ENCODE peak calls at places on chromosome 14, in six cellular contexts. D is AG09309, N is activated B cell treated with CpG ODN at 0.5 μM for 24 hours, X is foreskin fibroblast, T is osteocyte, C is H9. J is an unnamed sample.

GRCh38 chr14:61841145-61841544 is 78.9 kb downstream of the SNAPC1 start:
- DNase-seq in D (no peak), N (no peak), X (peak; percentile 20), T (no peak), C (no peak), J (no peak)

GRCh38 chr14:91317381-91318313 is 73.1 kb upstream of the GPR68 start:
- DNase-seq in D (no peak), N (peak; percentile 62), X (no peak), T (no peak), C (no peak), J (no peak)

GRCh38 chr14:21382886-21383847 is 652 bp downstream of the SUPT16H start:
- DNase-seq in D (no peak), N (peak; percentile 27), X (peak; percentile 64), T (no peak), C (no peak), J (peak; percentile 57)

GRCh38 chr14:97306785-97307246 is 509.6 kb downstream of the VRK1 start:
- DNase-seq in D (no peak), N (no peak), X (no peak), T (no peak), C (no peak), J (no peak)

GRCh38 chr14:91258021-91258618 is 13.6 kb upstream of the GPR68 start:
- DNase-seq in D (peak; percentile 57), N (no peak), X (peak; percentile 24), T (no peak), C (no peak), J (no peak)

GRCh38 chr14:86938356-86938755 is 1054.6 kb downstream of the GALC start:
- DNase-seq in D (no peak), N (no peak), X (no peak), T (no peak), C (no peak), J (no peak)

GRCh38 chr14:75702606-75703261 is 41.7 kb downstream of the TTLL5 start:
- DNase-seq in D (no peak), N (no peak), X (peak; percentile 9), T (no peak), C (no peak), J (no peak)

GRCh38 chr14:49971156-49972141 is 78.6 kb downstream of the ARF6 start:
- DNase-seq in D (no peak), N (no peak), X (peak; percentile 81), T (no peak), C (no peak), J (no peak)

GRCh38 chr14:101844219-101844618 is 82.7 kb downstream of the PPP2R5C start:
- DNase-seq in D (no peak), N (no peak), X (no peak), T (no peak), C (no peak), J (no peak)

GRCh38 chr14:37340353-37340752 is 142.6 kb downstream of the MIPOL1 start:
- DNase-seq in D (no peak), N (no peak), X (no peak), T (no peak), C (no peak), J (no peak)
- TF ChIP-seq CTCF in D (no peak), N (no peak), X (no peak), T (no peak), C (peak; percentile 48), J (no peak)

GRCh38 chr14:23319746-23320583 is 1.3 kb upstream of the PABPN1 start:
- DNase-seq in D (no peak), N (no peak), X (no peak), T (no peak), C (no peak), J (no peak)

GRCh38 chr14:23322568-23323517 is 1.6 kb downstream of the PABPN1 start:
- DNase-seq in D (no peak), N (no peak), X (no peak), T (no peak), C (no peak), J (no peak)

GRCh38 chr14:23323838-23324454 is 2.7 kb downstream of the PABPN1 start:
- DNase-seq in D (no peak), N (no peak), X (no peak), T (no peak), C (no peak), J (no peak)

GRCh38 chr14:23320584-23321571 is at the start of gene PABPN1:
- DNase-seq in D (peak; percentile 100), N (peak; percentile 89), X (peak; percentile 100), T (peak; percentile 99), C (peak; percentile 100), J (peak; percentile 96)

GRCh38 chr14:23321572-23322547 is 603 bp downstream of the PABPN1 start:
- DNase-seq in D (no peak), N (no peak), X (peak; percentile 79), T (peak; percentile 88), C (no peak), J (peak; percentile 60)
- TF ChIP-seq CTCF in D (no peak), N (no peak), X (no peak), T (no peak), C (no peak), J (no peak)

GRCh38 chr14:24438198-24439095 is 4.1 kb downstream of the SDR39U1 start:
- DNase-seq in D (no peak), N (no peak), X (no peak), T (no peak), C (no peak), J (no peak)

GRCh38 chr14:24436355-24437019 is 6.1 kb downstream of the SDR39U1 start:
- DNase-seq in D (peak; percentile 67), N (no peak), X (peak; percentile 90), T (no peak), C (no peak), J (peak; percentile 39)

GRCh38 chr14:24437736-24438067 is 4.9 kb downstream of the SDR39U1 start:
- DNase-seq in D (no peak), N (no peak), X (no peak), T (no peak), C (no peak), J (no peak)

GRCh38 chr14:24435998-24436354 is 6.2 kb downstream of the KHNYN start:
- DNase-seq in D (no peak), N (no peak), X (no peak), T (no peak), C (no peak), J (no peak)

DNA sequence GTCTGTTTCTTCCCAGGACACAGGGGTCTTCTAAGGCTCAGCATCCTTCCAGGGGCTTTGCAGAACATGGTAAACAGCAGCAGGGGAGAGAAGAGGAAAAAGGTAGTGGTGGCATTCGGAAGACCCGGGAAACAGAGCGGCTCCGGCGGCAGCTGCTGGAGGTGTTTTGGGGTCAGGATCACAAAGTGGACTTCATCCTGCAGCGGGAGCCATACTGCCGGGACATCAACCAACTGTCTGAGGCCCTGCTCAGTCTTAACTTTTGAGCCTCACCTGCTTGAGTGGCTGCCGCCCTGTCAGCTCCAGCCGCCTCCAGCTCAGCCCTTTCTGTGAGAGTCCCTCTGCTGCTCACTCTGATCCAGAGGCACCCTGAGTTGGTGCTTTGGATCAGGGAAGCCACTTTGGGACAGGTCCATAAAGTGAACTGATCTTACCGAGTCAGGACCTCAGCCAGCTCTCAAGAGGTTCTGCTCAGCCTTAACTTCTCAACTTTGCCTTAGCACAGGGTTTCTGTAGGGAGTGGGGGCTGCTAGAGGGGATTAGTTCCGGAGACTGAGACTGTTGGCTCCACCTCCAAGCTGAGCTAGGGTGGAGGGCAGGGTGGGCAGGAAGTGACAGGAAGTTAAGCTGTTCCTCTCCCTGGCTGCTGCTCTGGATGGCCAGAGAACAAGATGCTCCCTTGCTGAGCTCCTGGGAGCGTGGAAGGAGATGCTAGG is 5.4 kb downstream of the SDR39U1 start:
- DNase-seq in D (no peak), N (no peak), X (no peak), T (no peak), C (no peak), J (no peak)
- TF ChIP-seq CTCF in D (no peak), N (no peak), X (no peak), T (peak; percentile 6), C (peak; percentile 3), J (peak; percentile 15)

GRCh38 chr14:104677506-104678332 is 11.7 kb upstream of the INF2 start:
- DNase-seq in D (no peak), N (peak; percentile 69), X (peak; percentile 91), T (no peak), C (peak; percentile 83), J (peak; percentile 76)

GRCh38 chr14:104680806-104681688 is 8.4 kb upstream of the INF2 start:
- DNase-seq in D (peak; percentile 37), N (peak; percentile 47), X (peak; percentile 90), T (no peak), C (no peak), J (no peak)

GRCh38 chr14:104680056-104680805 is 9.2 kb upstream of the INF2 start:
- DNase-seq in D (peak; percentile 34), N (no peak), X (peak; percentile 91), T (no peak), C (no peak), J (no peak)

GRCh38 chr14:104678346-104678745 is 11.1 kb upstream of the INF2 start:
- DNase-seq in D (no peak), N (no peak), X (peak; percentile 62), T (no peak), C (no peak), J (peak; percentile 47)

DNA sequence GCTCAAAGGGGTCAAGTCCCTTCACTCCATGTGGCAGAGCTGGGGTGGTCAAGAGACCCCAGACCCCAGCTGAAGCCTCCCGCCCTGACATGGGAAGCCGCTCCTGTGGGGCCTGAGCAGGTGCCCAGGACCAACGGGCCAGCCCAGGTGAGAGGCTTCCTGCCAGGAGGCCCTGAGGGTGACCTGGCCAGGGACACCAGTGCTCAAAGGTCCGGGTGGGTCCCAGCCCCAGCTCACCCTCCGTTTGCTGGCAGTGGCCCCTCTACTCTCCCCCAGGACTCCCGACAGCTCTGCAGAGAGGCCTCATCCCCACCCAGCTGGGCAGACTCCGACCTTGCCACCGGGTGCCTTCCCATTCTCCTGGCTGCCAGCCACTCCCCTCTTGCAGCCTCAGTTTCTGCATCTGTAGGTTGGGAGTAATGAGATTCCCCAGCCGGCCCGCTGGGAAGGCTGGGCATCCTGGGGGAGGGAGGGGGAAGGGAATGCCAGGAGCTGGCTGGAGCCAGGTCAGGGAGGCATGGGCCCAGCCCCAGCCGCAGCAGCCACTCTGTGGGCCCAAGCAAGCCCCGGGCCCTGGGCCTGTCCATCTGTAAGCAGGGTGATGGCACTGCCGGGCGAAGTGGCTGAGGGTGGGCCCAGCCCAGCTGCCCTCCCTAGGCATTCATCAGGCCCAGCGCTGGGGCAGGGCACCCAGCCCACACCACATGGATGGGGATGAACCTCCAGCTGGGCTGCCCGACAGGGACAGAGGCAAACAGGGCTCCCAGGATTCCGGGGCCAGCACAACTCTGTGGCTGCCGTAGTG is 10.3 kb upstream of the INF2 start:
- DNase-seq in D (no peak), N (no peak), X (no peak), T (no peak), C (no peak), J (no peak)
- TF ChIP-seq CTCF in D (no peak), N (no peak), X (no peak), T (no peak), C (no peak), J (no peak)

GRCh38 chr14:36580856-36581831 is 1.3 kb downstream of the NKX2-8 start:
- DNase-seq in D (no peak), N (no peak), X (peak; percentile 58), T (no peak), C (peak; percentile 61), J (peak; percentile 61)
- TF ChIP-seq CTCF in D (no peak), N (no peak), X (no peak), T (peak; percentile 15), C (peak; percentile 22), J (no peak)